ENCODE peak calls at places on chromosomes 3 and 15, in nine cellular contexts. J is cardiac muscle cell, Q is colonic mucosa, P is transverse colon, C is fibroblast of lung, N is pancreas, O is tibial artery, Y is heart right ventricle, A is body of pancreas. G is an unnamed sample. For H3K4me1, the result is how much of the 10 kb centered on the place peaks cover.

GRCh38 chr3:189398656-189399055 is 226.9 kb downstream of the TPRG1 start:
- DNase-seq in J (no peak), Q (no peak), P (no peak), C (no peak), N (no peak), O (no peak), Y (no peak), A (no peak), G (no peak)

GRCh38 chr15:73318463-73319351 is 50.1 kb downstream of the HCN4 start:
- DNase-seq in J (peak), Q (no peak), P (no peak), C (no peak), N (no peak), O (no peak), Y (no peak), A (no peak), G (no peak)

GRCh38 chr15:31482122-31482922 is 155.7 kb downstream of the KLF13 start:
- DNase-seq in J (no peak), Q (peak), P (no peak), C (no peak), N (no peak), O (no peak), Y (no peak), A (no peak), G (no peak)

GRCh38 chr3:152197937-152198336 is 70.8 kb upstream of the MBNL1 start:
- DNase-seq in J (no peak), Q (no peak), P (no peak), C (no peak), N (no peak), O (no peak), Y (no peak), A (no peak), G (no peak)

GRCh38 chr15:99452728-99453643 is 112.8 kb upstream of the MEF2A start:
- DNase-seq in J (peak), Q (peak), P (peak), C (peak), N (no peak), O (peak), Y (peak), A (no peak), G (peak)

GRCh38 chr15:84598250-84598649 is 2.6 kb upstream of the ZSCAN2 start:
- DNase-seq in J (no peak), Q (no peak), P (no peak), C (no peak), N (no peak), O (no peak), Y (no peak), A (no peak), G (no peak)

GRCh38 chr3:51371943-51372557 is 13.0 kb upstream of the MANF start:
- DNase-seq in J (peak), Q (peak), P (peak), C (peak), N (peak), O (no peak), Y (no peak), A (peak), G (no peak)

GRCh38 chr15:57327985-57328471 is 48.3 kb upstream of the CGNL1 start:
- DNase-seq in J (peak), Q (no peak), P (no peak), C (peak), N (no peak), O (peak), Y (no peak), A (no peak), G (peak)

GRCh38 chr3:83065861-83066260 is 1304.4 kb upstream of the GBE1 start:
- DNase-seq in J (no peak), Q (no peak), P (no peak), C (no peak), N (no peak), O (no peak), Y (no peak), A (no peak), G (no peak)

GRCh38 chr15:25176991-25177954 is 222.5 kb downstream of the SNRPN start:
- DNase-seq in J (no peak), Q (peak), P (peak), C (no peak), N (peak), O (peak), Y (peak), A (peak), G (peak)

GRCh38 chr15:80121546-80121945 is 31.3 kb upstream of the FAH start:
- DNase-seq in J (no peak), Q (no peak), P (no peak), C (no peak), N (no peak), O (no peak), Y (no peak), A (no peak), G (no peak)

GRCh38 chr3:144636833-144637232 is 665.2 kb downstream of the DIPK2A start:
- DNase-seq in J (peak), Q (no peak), P (no peak), C (no peak), N (peak), O (no peak), Y (no peak), A (no peak), G (no peak)

GRCh38 chr15:35557544-35557943 is 11.6 kb upstream of the DPH6 start:
- DNase-seq in J (peak), Q (no peak), P (no peak), C (peak), N (no peak), O (no peak), Y (no peak), A (no peak), G (no peak)

GRCh38 chr15:79602731-79603130 is 170.6 kb downstream of the MINAR1 start:
- DNase-seq in J (no peak), Q (no peak), P (no peak), C (no peak), N (no peak), O (no peak), Y (no peak), A (no peak), G (no peak)

GRCh38 chr3:176974303-176974702 is 223.0 kb downstream of the TBL1XR1 start:
- DNase-seq in J (no peak), Q (no peak), P (no peak), C (no peak), N (no peak), O (no peak), Y (no peak), A (no peak), G (no peak)

GRCh38 chr3:42123012-42123581 is 31.9 kb downstream of the TRAK1 start:
- DNase-seq in J (peak), Q (no peak), P (no peak), C (no peak), N (no peak), O (no peak), Y (peak), A (no peak), G (no peak)

GRCh38 chr3:175304437-175304836 is 445.3 kb downstream of the NAALADL2 start:
- DNase-seq in J (no peak), Q (no peak), P (no peak), C (no peak), N (no peak), O (no peak), Y (no peak), A (no peak), G (no peak)

GRCh38 chr15:64092864-64093626 is 593 bp downstream of the CIAO2A start:
- DNase-seq in J (peak), Q (peak), P (peak), C (peak), N (peak), O (no peak), Y (peak), A (peak), G (no peak)

GRCh38 chr3:188756241-188756640 is 415.5 kb upstream of the TPRG1 start:
- DNase-seq in J (no peak), Q (no peak), P (no peak), C (no peak), N (no peak), O (no peak), Y (no peak), A (no peak), G (no peak)

GRCh38 chr3:100256724-100257123 is 4.1 kb upstream of the TBC1D23 start:
- DNase-seq in J (peak), Q (no peak), P (no peak), C (peak), N (no peak), O (no peak), Y (no peak), A (no peak), G (no peak)

GRCh38 chr15:99605490-99605931 is 39.7 kb downstream of the MEF2A start:
- DNase-seq in J (no peak), Q (no peak), P (no peak), C (no peak), N (no peak), O (no peak), Y (no peak), A (no peak), G (no peak)

GRCh38 chr15:43253431-43254403 is 13.0 kb downstream of the TGM5 start:
- DNase-seq in J (peak), Q (no peak), P (peak), C (peak), N (peak), O (no peak), Y (peak), A (peak), G (no peak)

GRCh38 chr3:31980530-31981205 is 394 bp downstream of the OSBPL10 start:
- DNase-seq in J (peak), Q (peak), P (peak), C (peak), N (peak), O (peak), Y (peak), A (peak), G (no peak)

GRCh38 chr3:31977736-31978135 is 3.3 kb downstream of the OSBPL10 start:
- DNase-seq in J (no peak), Q (no peak), P (no peak), C (no peak), N (no peak), O (no peak), Y (no peak), A (no peak), G (no peak)

GRCh38 chr3:31979006-31979697 is 1.9 kb downstream of the OSBPL10 start:
- DNase-seq in J (no peak), Q (no peak), P (no peak), C (no peak), N (no peak), O (no peak), Y (no peak), A (no peak), G (no peak)

GRCh38 chr3:31976302-31976701 is 4.8 kb downstream of the OSBPL10 start:
- DNase-seq in J (no peak), Q (no peak), P (no peak), C (no peak), N (no peak), O (no peak), Y (no peak), A (no peak), G (no peak)

GRCh38 chr3:31978553-31978952 is 2.5 kb downstream of the OSBPL10 start:
- DNase-seq in J (no peak), Q (no peak), P (no peak), C (no peak), N (no peak), O (no peak), Y (no peak), A (no peak), G (no peak)
- H3K4me1 ChIP-seq in J (under half), Q (under half), P (under half), C (under half), N (under half), O (under half), Y (under half), A (under half), G (under half)

GRCh38 chr3:169148448-169149348 is 514.8 kb downstream of the MECOM start:
- DNase-seq in J (peak), Q (no peak), P (no peak), C (no peak), N (peak), O (no peak), Y (no peak), A (peak), G (no peak)
- H3K4me3 ChIP-seq in J (peak), Q (peak), P (peak), C (no peak), N (peak), O (peak), Y (peak), A (no peak), G (peak)

GRCh38 chr3:8629151-8630021 is 15.2 kb downstream of the SSUH2 start:
- DNase-seq in J (peak), Q (peak), P (peak), C (peak), N (no peak), O (peak), Y (no peak), A (no peak), G (no peak)

GRCh38 chr3:8627949-8628348 is 16.6 kb downstream of the SSUH2 start:
- DNase-seq in J (no peak), Q (no peak), P (no peak), C (no peak), N (no peak), O (no peak), Y (no peak), A (no peak), G (no peak)

GRCh38 chr3:8637348-8637747 is 7.2 kb downstream of the SSUH2 start:
- DNase-seq in J (no peak), Q (no peak), P (no peak), C (no peak), N (no peak), O (no peak), Y (no peak), A (no peak), G (no peak)

GRCh38 chr3:8635625-8636024 is 9.0 kb downstream of the SSUH2 start:
- DNase-seq in J (no peak), Q (no peak), P (no peak), C (no peak), N (no peak), O (no peak), Y (no peak), A (no peak), G (no peak)

GRCh38 chr3:8632402-8633237 is 12.0 kb downstream of the SSUH2 start:
- DNase-seq in J (no peak), Q (no peak), P (no peak), C (no peak), N (no peak), O (no peak), Y (no peak), A (no peak), G (no peak)
- H3K27ac ChIP-seq in J (no peak), Q (no peak), P (no peak), C (no peak), N (no peak), O (no peak), Y (no peak), A (no peak), G (no peak)

GRCh38 chr3:38085943-38086324 is 46.9 kb downstream of the DLEC1 start:
- DNase-seq in J (no peak), Q (no peak), P (no peak), C (no peak), N (no peak), O (no peak), Y (no peak), A (no peak), G (no peak)
- H3K4me1 ChIP-seq in J (under half), Q (under half), P (under half), C (under half), N (under half), O (under half), Y (under half), A (under half), G (under half)